ENCODE peak calls at places on chromosome 1, in nine cellular contexts. I is PC-3, C is mesothelial cell of epicardium, K is psoas muscle, B is NB4, O is sigmoid colon, Q is heart right ventricle, U is ovary, Z is adrenal gland. P is an unnamed sample.

GRCh38 chr1:17412093-17412870 is 27.2 kb downstream of the RCC2 start:
- DNase-seq in B (no peak), O (no peak), Q (no peak), C (no peak), U (no peak), I (no peak), Z (no peak), K (no peak), P (no peak)

GRCh38 chr1:32275424-32275823 is 16.5 kb upstream of the HDAC1 start:
- DNase-seq in O (no peak), C (no peak), I (no peak), Q (no peak), B (no peak), U (peak), K (no peak), Z (no peak), P (no peak)

GRCh38 chr1:231626951-231627614 is 493 bp downstream of the DISC1 start:
- DNase-seq in B (peak), K (peak), C (peak), Z (peak), Q (peak), U (peak), I (peak), O (peak), P (peak)

GRCh38 chr1:190540366-190540765 is 62.7 kb upstream of the BRINP3 start:
- DNase-seq in O (no peak), Z (no peak), K (no peak), Q (no peak), C (no peak), I (no peak), U (no peak), B (no peak), P (no peak)

GRCh38 chr1:67716800-67717199 is 31.8 kb downstream of the GADD45A start:
- DNase-seq in B (no peak), O (no peak), U (no peak), Z (peak), I (peak), K (no peak), Q (no peak), C (no peak), P (no peak)

GRCh38 chr1:167805041-167805556 is 83.3 kb downstream of the MPZL1 start:
- DNase-seq in C (no peak), O (no peak), Z (no peak), K (no peak), B (peak), I (no peak), U (no peak), Q (no peak), P (no peak)

GRCh38 chr1:29719253-29719652 is 482.9 kb downstream of the PTPRU start:
- DNase-seq in C (no peak), I (peak), Z (no peak), B (no peak), K (no peak), U (no peak), Q (no peak), O (no peak), P (no peak)

GRCh38 chr1:214422137-214422671 is 129.2 kb downstream of the PTPN14 start:
- DNase-seq in Z (no peak), Q (no peak), C (no peak), U (no peak), B (no peak), O (no peak), I (peak), K (no peak), P (no peak)

GRCh38 chr1:246483204-246483933 is 23.7 kb downstream of the SMYD3 start:
- DNase-seq in O (no peak), C (no peak), I (no peak), U (no peak), B (no peak), Q (no peak), Z (no peak), K (no peak), P (no peak)

GRCh38 chr1:83090195-83090594 is 908.7 kb downstream of the TTLL7 start:
- DNase-seq in C (no peak), B (no peak), U (no peak), Q (no peak), O (no peak), I (no peak), K (no peak), Z (no peak), P (no peak)

GRCh38 chr1:221487781-221488520 is 253.9 kb downstream of the DUSP10 start:
- DNase-seq in Z (no peak), C (no peak), K (no peak), Q (no peak), I (peak), B (no peak), U (no peak), O (no peak), P (no peak)

GRCh38 chr1:20574686-20575543 is 14.0 kb upstream of the CDA start:
- DNase-seq in Q (peak), I (peak), O (peak), B (peak), Z (peak), C (peak), U (peak), K (peak), P (peak)

DNA sequence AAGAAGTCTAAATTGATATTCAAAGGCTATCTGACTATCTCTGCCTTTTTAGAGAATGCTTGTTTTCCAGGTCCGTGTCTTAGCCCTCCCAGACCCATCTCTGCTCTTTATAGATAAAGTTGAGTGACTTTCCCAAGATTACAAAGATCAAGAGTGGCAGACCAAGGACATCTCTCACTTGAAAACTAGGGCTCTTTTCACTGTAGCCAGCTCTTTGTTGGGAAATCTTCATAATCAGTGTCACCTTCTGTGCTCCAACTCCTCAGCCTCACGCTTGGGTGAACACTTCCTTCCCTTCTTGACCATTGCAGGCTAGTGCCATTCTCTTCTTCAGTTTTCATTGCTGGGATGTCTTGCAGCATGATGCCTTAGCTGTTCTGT is 211.2 kb downstream of the PBX1 start:
- DNase-seq in U (no peak), Q (no peak), O (no peak), B (no peak), K (no peak), Z (no peak), C (no peak), I (no peak), P (no peak)
- TF ChIP-seq CTCF in U (no peak), Q (no peak), O (no peak), B (no peak), K (no peak), Z (no peak), C (no peak), I (no peak), P (no peak)

GRCh38 chr1:203045821-203046594 is 19.7 kb downstream of the PPFIA4 start:
- DNase-seq in Q (peak), C (no peak), K (no peak), U (peak), Z (no peak), O (no peak), I (no peak), B (no peak), P (no peak)
- TF ChIP-seq CTCF in Q (no peak), C (no peak), K (no peak), U (no peak), Z (no peak), O (no peak), I (no peak), B (no peak), P (no peak)

GRCh38 chr1:94721240-94721639 is 98.9 kb upstream of the SLC44A3 start:
- DNase-seq in Z (no peak), U (no peak), K (no peak), I (no peak), Q (no peak), O (no peak), B (peak), C (no peak), P (no peak)
- TF ChIP-seq CTCF in Z (no peak), U (no peak), K (no peak), I (no peak), Q (no peak), O (no peak), B (no peak), C (no peak), P (no peak)

DNA sequence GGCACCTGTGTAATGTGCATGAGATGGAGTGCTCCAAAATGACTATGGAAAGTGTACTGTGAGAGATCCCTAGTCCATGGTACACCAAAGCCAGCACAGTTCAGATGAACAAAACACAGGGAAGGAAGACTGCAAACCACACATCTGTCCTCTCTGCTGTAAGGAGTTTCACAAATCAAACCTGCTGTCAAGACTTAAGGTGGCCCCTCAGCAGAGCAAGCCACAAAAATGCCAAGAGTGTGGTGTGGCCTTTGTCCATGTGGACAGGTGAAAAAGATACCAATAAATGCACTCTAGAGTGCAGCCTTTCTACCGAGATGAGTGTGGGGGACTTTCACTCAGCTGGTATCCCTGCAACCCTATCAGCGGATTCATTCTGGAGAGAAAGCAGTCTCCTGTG is 12.9 kb downstream of the ZNF648 start:
- DNase-seq in Q (no peak), C (no peak), B (no peak), U (no peak), O (no peak), K (no peak), I (no peak), Z (no peak), P (no peak)
- TF ChIP-seq CTCF in Q (no peak), C (no peak), B (no peak), U (no peak), O (no peak), K (no peak), I (no peak), Z (no peak), P (no peak)

DNA sequence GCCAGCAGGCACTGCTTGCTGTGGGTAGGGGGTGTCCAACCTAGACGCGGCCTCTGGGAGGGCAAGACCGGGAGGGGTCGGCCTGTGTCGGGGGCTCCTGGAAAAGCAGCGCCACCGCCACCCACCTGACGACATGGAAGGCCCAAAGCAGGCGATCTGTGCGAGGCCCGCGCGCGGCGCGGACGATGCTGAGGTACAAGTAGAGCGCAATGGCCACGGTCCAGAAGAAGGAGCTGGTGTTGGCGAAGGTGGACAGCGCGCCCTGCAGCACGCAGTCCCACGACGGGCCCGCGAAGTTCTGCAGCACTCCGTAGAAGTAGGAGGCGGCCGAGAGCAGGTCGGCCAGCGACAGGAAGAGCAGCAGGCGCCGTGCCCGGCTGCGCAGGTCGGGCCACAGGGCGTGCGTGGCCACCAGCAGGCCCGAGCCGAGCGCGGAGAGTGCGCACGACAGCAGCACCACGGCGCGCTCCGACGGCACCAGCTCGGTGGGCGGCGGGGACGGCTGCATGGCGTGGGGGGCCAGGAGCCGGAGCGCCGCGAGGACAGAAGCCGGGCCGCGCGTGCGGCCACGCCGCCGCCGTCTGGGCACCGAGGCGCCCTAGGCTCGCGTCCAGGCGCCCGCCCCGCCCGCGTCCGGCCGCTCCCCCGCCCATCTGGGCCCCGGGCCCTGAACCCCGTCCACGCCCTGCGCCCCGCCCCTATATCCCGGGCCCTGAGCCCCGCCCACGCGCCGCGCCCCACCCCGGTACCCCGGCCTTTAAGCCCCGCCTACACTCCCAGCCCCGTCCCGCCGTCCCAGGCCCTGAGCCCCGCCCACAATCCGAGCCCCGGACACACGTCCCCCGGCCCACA is at the start of gene GPR157:
- DNase-seq in Q (peak), I (peak), K (peak), O (peak), U (peak), Z (peak), B (peak), C (peak), P (peak)
- TF ChIP-seq CTCF in Q (no peak), I (no peak), K (peak), O (no peak), U (no peak), Z (no peak), B (no peak), C (no peak), P (no peak)

GRCh38 chr1:178513278-178513983 is 522 bp downstream of the TEX35 start:
- DNase-seq in Z (no peak), B (no peak), O (peak), I (peak), Q (peak), C (no peak), U (peak), K (no peak), P (no peak)
- TF ChIP-seq CTCF in Z (no peak), B (no peak), O (no peak), I (peak), Q (no peak), C (no peak), U (no peak), K (no peak), P (no peak)

DNA sequence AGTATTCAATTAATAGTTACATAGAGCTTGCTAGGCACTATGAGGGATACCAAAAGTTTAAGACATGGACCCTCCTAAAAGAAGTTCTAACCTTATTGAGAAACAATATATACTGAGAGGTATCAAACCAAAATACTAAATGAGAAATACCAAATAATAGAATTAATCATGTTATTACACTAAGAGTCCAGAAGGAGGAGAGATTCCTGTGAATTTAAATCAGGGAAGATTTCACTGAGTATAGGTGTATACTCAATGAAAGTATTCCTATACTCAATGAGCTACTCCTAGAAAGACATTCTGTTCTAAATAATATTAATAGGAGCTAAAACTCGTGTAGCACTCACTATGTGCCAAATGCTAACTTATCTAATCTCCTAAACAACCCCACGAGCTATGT is 9.4 kb downstream of the CR1L start:
- DNase-seq in C (no peak), Q (no peak), K (no peak), Z (no peak), O (no peak), I (peak), B (no peak), U (no peak), P (no peak)
- TF ChIP-seq CTCF in C (peak), Q (peak), K (peak), Z (peak), O (no peak), I (peak), B (no peak), U (no peak), P (peak)